ENCODE peak calls at places on chromosomes 1 and 21, in eight cellular contexts. One of them, this sample, is unnamed.
A peak's percentile ranks its signal among the peaks of the same experiment; 100 is the strongest.

GRCh38 chr1:844472-845026 is 79.2 kb upstream of the SAMD11 start:
- DNase-seq in WTC11: peak; percentile 25
- DNase-seq in IMR-90: no peak
- DNase-seq in SK-N-SH: no peak
- DNase-seq in H1: no peak
- DNase-seq in K562: no peak
- DNase-seq in GM12878: no peak
- DNase-seq in HepG2: no peak
- DNase-seq in this sample: no peak

GRCh38 chr1:213051127-213051880 is at the start of gene RPS6KC1:
- DNase-seq in WTC11: peak; percentile 83
- DNase-seq in IMR-90: peak; percentile 75
- DNase-seq in SK-N-SH: peak; percentile 93
- DNase-seq in H1: peak; percentile 85
- DNase-seq in K562: peak; percentile 93
- DNase-seq in GM12878: no peak
- DNase-seq in HepG2: peak; percentile 77
- DNase-seq in this sample: peak; percentile 85

GRCh38 chr1:23394176-23394575 is 24.5 kb upstream of the ZNF436 start:
- DNase-seq in WTC11: no peak
- DNase-seq in IMR-90: peak; percentile 82
- DNase-seq in SK-N-SH: no peak
- DNase-seq in H1: no peak
- DNase-seq in K562: no peak
- DNase-seq in GM12878: no peak
- DNase-seq in HepG2: no peak
- DNase-seq in this sample: no peak

GRCh38 chr21:42684109-42684916 is 30.9 kb downstream of the PDE9A start:
- DNase-seq in WTC11: no peak
- DNase-seq in IMR-90: no peak
- DNase-seq in SK-N-SH: no peak
- DNase-seq in H1: no peak
- DNase-seq in K562: no peak
- DNase-seq in GM12878: no peak
- DNase-seq in HepG2: no peak
- DNase-seq in this sample: no peak

GRCh38 chr21:41612674-41613250 is 104.8 kb upstream of the TMPRSS2 start:
- DNase-seq in WTC11: peak; percentile 79
- DNase-seq in IMR-90: peak; percentile 90
- DNase-seq in SK-N-SH: peak; percentile 79
- DNase-seq in H1: peak; percentile 88
- DNase-seq in K562: peak; percentile 71
- DNase-seq in GM12878: no peak
- DNase-seq in HepG2: peak; percentile 15
- DNase-seq in this sample: peak; percentile 75

GRCh38 chr1:14937288-14937949 is 216.1 kb upstream of the TMEM51 start:
- DNase-seq in WTC11: no peak
- DNase-seq in IMR-90: no peak
- DNase-seq in SK-N-SH: peak; percentile 51
- DNase-seq in H1: no peak
- DNase-seq in K562: no peak
- DNase-seq in GM12878: no peak
- DNase-seq in HepG2: no peak
- DNase-seq in this sample: no peak

GRCh38 chr1:117970251-117970650 is 40.7 kb downstream of the WDR3 start:
- DNase-seq in WTC11: no peak
- DNase-seq in IMR-90: no peak
- DNase-seq in SK-N-SH: no peak
- DNase-seq in H1: no peak
- DNase-seq in K562: no peak
- DNase-seq in GM12878: no peak
- DNase-seq in HepG2: no peak
- DNase-seq in this sample: no peak

GRCh38 chr1:203353486-203353885 is 2.6 kb upstream of the FMOD start:
- DNase-seq in WTC11: no peak
- DNase-seq in IMR-90: no peak
- DNase-seq in SK-N-SH: no peak
- DNase-seq in H1: no peak
- DNase-seq in K562: no peak
- DNase-seq in GM12878: no peak
- DNase-seq in HepG2: no peak
- DNase-seq in this sample: no peak

GRCh38 chr1:182348916-182349747 is 42.5 kb downstream of the GLUL start:
- DNase-seq in WTC11: no peak
- DNase-seq in IMR-90: no peak
- DNase-seq in SK-N-SH: no peak
- DNase-seq in H1: no peak
- DNase-seq in K562: no peak
- DNase-seq in GM12878: no peak
- DNase-seq in HepG2: no peak
- DNase-seq in this sample: no peak

GRCh38 chr1:36183309-36183856 is 27.4 kb downstream of the MAP7D1 start:
- DNase-seq in WTC11: no peak
- DNase-seq in IMR-90: no peak
- DNase-seq in SK-N-SH: no peak
- DNase-seq in H1: no peak
- DNase-seq in K562: no peak
- DNase-seq in GM12878: no peak
- DNase-seq in HepG2: no peak
- DNase-seq in this sample: no peak

DNA sequence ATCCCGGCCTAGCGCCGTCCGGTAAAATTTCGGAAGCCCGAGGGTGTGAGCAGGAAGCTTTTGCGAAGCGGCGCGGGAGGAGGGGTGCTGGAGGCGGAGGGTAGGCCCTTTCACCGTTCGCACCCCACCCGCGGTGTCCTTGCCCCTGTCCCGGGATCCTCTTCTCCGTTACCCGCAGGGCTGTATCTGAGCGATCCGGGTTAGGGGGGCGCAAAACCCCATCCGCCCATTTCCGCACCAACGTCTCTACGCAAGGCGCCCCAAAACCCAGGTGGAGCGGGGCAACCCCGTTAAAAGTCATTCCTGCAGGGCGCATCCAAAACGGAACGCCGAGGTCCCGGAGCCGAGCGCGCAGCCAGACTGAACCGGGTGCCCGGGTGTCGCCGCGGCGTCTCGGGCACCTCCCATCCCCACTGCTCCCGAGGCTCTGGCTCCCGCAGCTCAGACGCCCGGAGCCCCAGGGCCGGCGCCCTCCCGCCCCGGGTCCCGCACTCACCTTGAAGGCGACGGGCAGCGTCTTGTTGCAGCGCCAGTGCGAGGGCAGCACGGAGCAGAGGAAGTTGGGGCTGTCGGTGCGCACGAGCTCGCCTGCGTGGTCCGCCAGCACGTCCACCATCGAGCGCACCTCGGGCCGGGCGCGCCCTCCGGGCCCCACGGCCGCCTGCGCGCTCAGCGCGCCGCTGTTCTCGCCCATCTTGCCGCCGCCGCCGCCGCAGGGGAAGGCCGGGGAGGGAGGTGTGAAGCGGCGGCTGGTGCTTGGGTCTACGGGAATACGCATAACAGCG is 793 bp downstream of the RUNX3 start:
- DNase-seq in WTC11: peak; percentile 58
- DNase-seq in IMR-90: no peak
- DNase-seq in SK-N-SH: peak; percentile 54
- DNase-seq in H1: peak; percentile 77
- DNase-seq in K562: no peak
- DNase-seq in GM12878: no peak
- DNase-seq in HepG2: no peak
- DNase-seq in this sample: peak; percentile 15
- TF ChIP-seq USF2 in WTC11: no peak
- TF ChIP-seq USF2 in IMR-90: no peak
- TF ChIP-seq USF2 in SK-N-SH: no peak
- TF ChIP-seq USF2 in H1: no peak
- TF ChIP-seq USF2 in K562: no peak
- TF ChIP-seq USF2 in GM12878: no peak
- TF ChIP-seq USF2 in HepG2: no peak
- TF ChIP-seq USF2 in this sample: no peak

GRCh38 chr1:111570781-111571181 is 48.8 kb upstream of the RAP1A start:
- DNase-seq in WTC11: peak; percentile 34
- DNase-seq in IMR-90: peak; percentile 35
- DNase-seq in SK-N-SH: no peak
- DNase-seq in H1: peak; percentile 56
- DNase-seq in K562: peak; percentile 52
- DNase-seq in GM12878: no peak
- DNase-seq in HepG2: no peak
- DNase-seq in this sample: no peak
- TF ChIP-seq USF2 in WTC11: no peak
- TF ChIP-seq USF2 in IMR-90: no peak
- TF ChIP-seq USF2 in SK-N-SH: no peak
- TF ChIP-seq USF2 in H1: no peak
- TF ChIP-seq USF2 in K562: no peak
- TF ChIP-seq USF2 in GM12878: no peak
- TF ChIP-seq USF2 in HepG2: no peak
- TF ChIP-seq USF2 in this sample: no peak

GRCh38 chr1:60569189-60569588 is 495.6 kb upstream of the C1orf87 start:
- DNase-seq in WTC11: no peak
- DNase-seq in IMR-90: no peak
- DNase-seq in SK-N-SH: no peak
- DNase-seq in H1: no peak
- DNase-seq in K562: no peak
- DNase-seq in GM12878: no peak
- DNase-seq in HepG2: no peak
- DNase-seq in this sample: no peak
- TF ChIP-seq USF2 in WTC11: no peak
- TF ChIP-seq USF2 in IMR-90: no peak
- TF ChIP-seq USF2 in SK-N-SH: no peak
- TF ChIP-seq USF2 in H1: no peak
- TF ChIP-seq USF2 in K562: no peak
- TF ChIP-seq USF2 in GM12878: no peak
- TF ChIP-seq USF2 in HepG2: no peak
- TF ChIP-seq USF2 in this sample: no peak

GRCh38 chr1:244780311-244780710 is 55.1 kb upstream of the COX20 start:
- DNase-seq in WTC11: no peak
- DNase-seq in IMR-90: no peak
- DNase-seq in SK-N-SH: no peak
- DNase-seq in H1: no peak
- DNase-seq in K562: no peak
- DNase-seq in GM12878: no peak
- DNase-seq in HepG2: no peak
- DNase-seq in this sample: no peak

GRCh38 chr1:244783138-244783537 is 52.3 kb upstream of the COX20 start:
- DNase-seq in WTC11: no peak
- DNase-seq in IMR-90: no peak
- DNase-seq in SK-N-SH: no peak
- DNase-seq in H1: no peak
- DNase-seq in K562: no peak
- DNase-seq in GM12878: no peak
- DNase-seq in HepG2: no peak
- DNase-seq in this sample: no peak

GRCh38 chr1:244782056-244782455 is 53.4 kb upstream of the COX20 start:
- DNase-seq in WTC11: no peak
- DNase-seq in IMR-90: peak; percentile 20
- DNase-seq in SK-N-SH: no peak
- DNase-seq in H1: no peak
- DNase-seq in K562: no peak
- DNase-seq in GM12878: no peak
- DNase-seq in HepG2: no peak
- DNase-seq in this sample: no peak

GRCh38 chr1:244778356-244778755 is 57.1 kb upstream of the COX20 start:
- DNase-seq in WTC11: no peak
- DNase-seq in IMR-90: peak; percentile 91
- DNase-seq in SK-N-SH: no peak
- DNase-seq in H1: no peak
- DNase-seq in K562: no peak
- DNase-seq in GM12878: no peak
- DNase-seq in HepG2: no peak
- DNase-seq in this sample: no peak

GRCh38 chr1:244779410-244779809 is 56.0 kb upstream of the COX20 start:
- DNase-seq in WTC11: no peak
- DNase-seq in IMR-90: peak; percentile 39
- DNase-seq in SK-N-SH: no peak
- DNase-seq in H1: no peak
- DNase-seq in K562: no peak
- DNase-seq in GM12878: no peak
- DNase-seq in HepG2: no peak
- DNase-seq in this sample: no peak
- TF ChIP-seq USF2 in WTC11: no peak
- TF ChIP-seq USF2 in IMR-90: no peak
- TF ChIP-seq USF2 in SK-N-SH: no peak
- TF ChIP-seq USF2 in H1: no peak
- TF ChIP-seq USF2 in K562: no peak
- TF ChIP-seq USF2 in GM12878: no peak
- TF ChIP-seq USF2 in HepG2: no peak
- TF ChIP-seq USF2 in this sample: no peak

DNA sequence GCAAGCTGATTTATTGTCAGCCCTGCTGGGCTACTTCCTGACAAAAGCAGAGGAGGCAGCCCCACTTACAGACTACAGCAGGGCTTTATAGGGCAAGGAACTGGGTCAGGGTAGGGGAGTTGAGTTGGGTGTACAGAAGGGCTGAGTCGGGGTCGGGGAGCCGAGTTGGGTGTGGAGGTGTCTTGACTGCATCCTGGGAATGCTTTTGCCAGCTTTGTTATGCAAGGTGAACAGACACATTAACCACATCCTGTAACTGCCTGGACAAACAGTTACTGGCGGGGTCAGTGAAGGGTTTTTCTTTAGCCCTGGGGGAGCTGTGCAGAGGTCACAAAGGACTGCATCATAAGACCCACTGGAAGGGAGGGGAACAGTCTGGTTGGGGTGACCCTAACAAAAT is 39.1 kb upstream of the GBP5 start:
- DNase-seq in WTC11: peak; percentile 17
- DNase-seq in IMR-90: no peak
- DNase-seq in SK-N-SH: no peak
- DNase-seq in H1: no peak
- DNase-seq in K562: no peak
- DNase-seq in GM12878: no peak
- DNase-seq in HepG2: no peak
- DNase-seq in this sample: no peak
- TF ChIP-seq USF2 in WTC11: no peak
- TF ChIP-seq USF2 in IMR-90: no peak
- TF ChIP-seq USF2 in SK-N-SH: no peak
- TF ChIP-seq USF2 in H1: no peak
- TF ChIP-seq USF2 in K562: no peak
- TF ChIP-seq USF2 in GM12878: no peak
- TF ChIP-seq USF2 in HepG2: no peak
- TF ChIP-seq USF2 in this sample: no peak

GRCh38 chr1:115469703-115470476 is 131.8 kb upstream of the NGF start:
- DNase-seq in WTC11: peak; percentile 88
- DNase-seq in IMR-90: peak; percentile 55
- DNase-seq in SK-N-SH: peak; percentile 77
- DNase-seq in H1: peak; percentile 90
- DNase-seq in K562: peak; percentile 72
- DNase-seq in GM12878: no peak
- DNase-seq in HepG2: peak; percentile 8
- DNase-seq in this sample: peak; percentile 41
- TF ChIP-seq USF2 in WTC11: no peak
- TF ChIP-seq USF2 in IMR-90: no peak
- TF ChIP-seq USF2 in SK-N-SH: no peak
- TF ChIP-seq USF2 in H1: no peak
- TF ChIP-seq USF2 in K562: no peak
- TF ChIP-seq USF2 in GM12878: no peak
- TF ChIP-seq USF2 in HepG2: no peak
- TF ChIP-seq USF2 in this sample: no peak

DNA sequence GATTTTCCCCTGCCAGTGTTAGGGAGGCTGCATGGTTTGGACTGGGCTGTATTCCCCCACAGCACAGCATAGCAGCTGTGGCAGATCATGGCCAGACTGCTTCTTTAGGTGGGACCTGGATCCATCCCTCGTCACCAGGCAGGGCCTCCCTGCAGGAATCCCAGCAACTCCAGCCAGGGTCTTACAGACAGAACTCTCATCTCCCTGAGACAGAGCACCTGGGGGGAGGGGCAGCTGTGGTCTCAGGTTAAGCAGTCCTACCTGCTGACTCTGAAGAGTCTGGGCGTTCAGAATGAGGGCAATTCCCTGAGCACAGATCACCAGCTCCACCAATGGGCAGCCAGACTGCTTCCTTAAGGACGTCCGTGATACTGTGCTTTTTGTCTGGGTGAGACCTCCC is 47.9 kb upstream of the C1orf115 start:
- DNase-seq in WTC11: peak; percentile 26
- DNase-seq in IMR-90: no peak
- DNase-seq in SK-N-SH: no peak
- DNase-seq in H1: no peak
- DNase-seq in K562: no peak
- DNase-seq in GM12878: no peak
- DNase-seq in HepG2: no peak
- DNase-seq in this sample: no peak
- TF ChIP-seq USF2 in WTC11: no peak
- TF ChIP-seq USF2 in IMR-90: no peak
- TF ChIP-seq USF2 in SK-N-SH: no peak
- TF ChIP-seq USF2 in H1: no peak
- TF ChIP-seq USF2 in K562: no peak
- TF ChIP-seq USF2 in GM12878: no peak
- TF ChIP-seq USF2 in HepG2: no peak
- TF ChIP-seq USF2 in this sample: no peak